ENCODE peak calls at places on chromosome 11, in nine cellular contexts. R, N, U, W, Z, V, L, C and H are unnamed samples.

GRCh38 chr11:5131584-5132335 is 6.4 kb downstream of the OR52A5 start:
- DNase-seq in U (no peak), W (no peak), N (no peak), C (no peak), R (no peak), V (no peak), L (no peak), Z (no peak), H (no peak)

GRCh38 chr11:70074701-70075100 is 3.4 kb upstream of the ANO1 start:
- DNase-seq in V (no peak), C (peak), R (no peak), W (no peak), U (no peak), L (no peak), Z (no peak), N (no peak), H (no peak)

GRCh38 chr11:130726234-130726559 is 190.1 kb downstream of the SNX19 start:
- DNase-seq in C (no peak), V (no peak), N (no peak), W (no peak), R (no peak), U (no peak), Z (peak), L (no peak), H (peak)

GRCh38 chr11:66362481-66363147 is 8.9 kb downstream of the SLC29A2 start:
- DNase-seq in R (no peak), L (no peak), U (no peak), V (no peak), N (no peak), W (no peak), Z (no peak), C (no peak), H (no peak)

GRCh38 chr11:76655466-76656086 is 15.0 kb downstream of the LRRC32 start:
- DNase-seq in Z (no peak), W (no peak), R (no peak), C (peak), V (no peak), U (no peak), L (no peak), N (no peak), H (no peak)

GRCh38 chr11:13324709-13325108 is 47.1 kb downstream of the BMAL1 start:
- DNase-seq in L (no peak), V (no peak), U (no peak), C (no peak), Z (no peak), W (no peak), R (no peak), N (no peak), H (no peak)

GRCh38 chr11:20611892-20612291 is 12.5 kb downstream of the SLC6A5 start:
- DNase-seq in V (no peak), R (no peak), C (no peak), Z (peak), U (no peak), L (no peak), W (no peak), N (no peak), H (no peak)

GRCh38 chr11:8717876-8718753 is 35.5 kb downstream of the RPL27A start:
- DNase-seq in R (no peak), L (no peak), Z (peak), W (no peak), V (no peak), C (no peak), U (no peak), N (no peak), H (peak)

GRCh38 chr11:130782361-130783221 is 133.7 kb downstream of the SNX19 start:
- DNase-seq in N (peak), W (no peak), R (no peak), Z (no peak), C (no peak), L (no peak), V (no peak), U (no peak), H (peak)

GRCh38 chr11:102950622-102951081 is 4.9 kb downstream of the MMP13 start:
- DNase-seq in U (no peak), C (no peak), Z (peak), L (no peak), V (no peak), W (no peak), R (no peak), N (no peak), H (no peak)

GRCh38 chr11:69014084-69014935 is 1.3 kb upstream of the MRGPRF start:
- DNase-seq in U (peak), V (no peak), C (no peak), L (no peak), N (peak), W (no peak), R (no peak), Z (no peak), H (no peak)

GRCh38 chr11:63918576-63919171 is 1.7 kb upstream of the RCOR2 start:
- DNase-seq in N (peak), W (no peak), Z (no peak), U (peak), V (no peak), R (no peak), C (no peak), L (no peak), H (no peak)

GRCh38 chr11:133946541-133947297 is 10.0 kb downstream of the IGSF9B start:
- DNase-seq in C (no peak), V (no peak), W (no peak), Z (no peak), L (no peak), R (peak), U (peak), N (peak), H (no peak)

GRCh38 chr11:1293619-1294015 is 15.8 kb downstream of the TOLLIP start:
- DNase-seq in L (no peak), W (no peak), Z (no peak), N (no peak), V (peak), C (peak), U (no peak), R (no peak), H (no peak)

GRCh38 chr11:112113539-112114457 is 27.1 kb downstream of the SDHD start:
- DNase-seq in V (peak), U (peak), C (no peak), W (peak), R (peak), L (peak), N (peak), Z (peak), H (peak)

GRCh38 chr11:86795962-86796361 is 4.4 kb upstream of the PRSS23 start:
- DNase-seq in W (no peak), R (no peak), V (no peak), U (no peak), Z (peak), L (no peak), N (no peak), C (no peak), H (no peak)

GRCh38 chr11:130146797-130147196 is 12.8 kb upstream of the ST14 start:
- DNase-seq in Z (no peak), N (no peak), V (no peak), R (no peak), L (peak), U (no peak), C (no peak), W (no peak), H (no peak)

GRCh38 chr11:46916669-46917108 is 1.7 kb downstream of the LRP4 start:
- DNase-seq in V (no peak), L (peak), U (peak), W (peak), R (peak), Z (peak), N (peak), C (peak), H (peak)

GRCh38 chr11:75499423-75500305 is 26.1 kb downstream of the GDPD5 start:
- DNase-seq in L (no peak), R (no peak), W (no peak), V (no peak), U (no peak), Z (peak), C (no peak), N (no peak), H (peak)

GRCh38 chr11:35584321-35584720 is 33.9 kb upstream of the FJX1 start:
- DNase-seq in U (no peak), R (no peak), L (no peak), W (no peak), V (no peak), Z (peak), C (no peak), N (no peak), H (peak)